ENCODE peak calls at places on chromosomes 16 and 17, in four cellular contexts. One of them, this sample, is unnamed.

GRCh38 chr16:30956601-30957455 is 726 bp upstream of the SETD1A start:
- DNase-seq in sciatic nerve: peak; percentile 92
- DNase-seq in iris pigment epithelial cell: peak; percentile 85
- DNase-seq in NCI-H2081: peak; percentile 42
- DNase-seq in this sample: peak; percentile 88

GRCh38 chr16:84557504-84557903 is 53.0 kb upstream of the MEAK7 start:
- DNase-seq in NCI-H2081: no peak
- DNase-seq in sciatic nerve: no peak
- DNase-seq in iris pigment epithelial cell: no peak
- DNase-seq in this sample: no peak

GRCh38 chr17:45584092-45585036 is 93.8 kb upstream of the PLEKHM1 start:
- DNase-seq in NCI-H2081: no peak
- DNase-seq in sciatic nerve: peak; percentile 81
- DNase-seq in iris pigment epithelial cell: peak; percentile 34
- DNase-seq in this sample: no peak

GRCh38 chr16:81553080-81553813 is 108.6 kb downstream of the CMIP start:
- DNase-seq in NCI-H2081: no peak
- DNase-seq in sciatic nerve: no peak
- DNase-seq in iris pigment epithelial cell: no peak
- DNase-seq in this sample: no peak

GRCh38 chr17:41617698-41618097 is 5.1 kb upstream of the KRT16 start:
- DNase-seq in NCI-H2081: no peak
- DNase-seq in iris pigment epithelial cell: no peak
- DNase-seq in sciatic nerve: no peak
- DNase-seq in this sample: peak; percentile 11

GRCh38 chr16:81435567-81435966 is 9.0 kb upstream of the CMIP start:
- DNase-seq in sciatic nerve: no peak
- DNase-seq in iris pigment epithelial cell: no peak
- DNase-seq in NCI-H2081: no peak
- DNase-seq in this sample: no peak

GRCh38 chr16:17149904-17150483 is 320.8 kb downstream of the XYLT1 start:
- DNase-seq in NCI-H2081: no peak
- DNase-seq in iris pigment epithelial cell: no peak
- DNase-seq in sciatic nerve: no peak
- DNase-seq in this sample: no peak

GRCh38 chr17:65190467-65191095 is 53.4 kb downstream of the RGS9 start:
- DNase-seq in NCI-H2081: no peak
- DNase-seq in sciatic nerve: no peak
- DNase-seq in iris pigment epithelial cell: peak; percentile 55
- DNase-seq in this sample: no peak

GRCh38 chr16:22117666-22118065 is 25.3 kb downstream of the VWA3A start:
- DNase-seq in sciatic nerve: no peak
- DNase-seq in iris pigment epithelial cell: no peak
- DNase-seq in NCI-H2081: no peak
- DNase-seq in this sample: peak; percentile 3

GRCh38 chr17:7379134-7379533 is 1.8 kb upstream of the TNK1 start:
- DNase-seq in NCI-H2081: no peak
- DNase-seq in iris pigment epithelial cell: no peak
- DNase-seq in sciatic nerve: no peak
- DNase-seq in this sample: no peak

GRCh38 chr17:50769884-50770283 is 2.6 kb upstream of the ANKRD40CL start:
- DNase-seq in iris pigment epithelial cell: no peak
- DNase-seq in sciatic nerve: no peak
- DNase-seq in NCI-H2081: no peak
- DNase-seq in this sample: no peak

GRCh38 chr17:76925333-76925935 is 57.2 kb downstream of the MGAT5B start:
- DNase-seq in sciatic nerve: no peak
- DNase-seq in NCI-H2081: no peak
- DNase-seq in iris pigment epithelial cell: no peak
- DNase-seq in this sample: no peak

This sample was measured in NCI-H1417.